ENCODE peak calls at places on chromosomes 5 and 9, in nine cellular contexts. S is HCT116, F is OCI-LY7, M is neural progenitor cell, X is H1, O is fibroblast of lung, Q is PC-9, Z is keratinocyte, N is endothelial cell of umbilical vein. G is an unnamed sample.

GRCh38 chr9:101626295-101626694 is 31.5 kb upstream of the PPP3R2 start:
- DNase-seq in S (no peak), Q (no peak), N (no peak), X (no peak), F (no peak), O (no peak), Z (no peak), M (no peak), G (no peak)

GRCh38 chr9:127311239-127311741 is 46.7 kb downstream of the GARNL3 start:
- DNase-seq in O (peak; percentile 71), Z (no peak), F (peak; percentile 11), X (no peak), S (peak; percentile 1), N (peak; percentile 74), M (peak; percentile 55), Q (peak; percentile 63), G (peak; percentile 77)

GRCh38 chr5:6493681-6494454 is 45.2 kb downstream of the UBE2QL1 start:
- DNase-seq in N (no peak), O (no peak), M (no peak), X (no peak), F (no peak), Q (no peak), Z (no peak), S (no peak), G (no peak)

GRCh38 chr9:78865757-78866156 is 568.8 kb downstream of the PSAT1 start:
- DNase-seq in S (no peak), O (no peak), Q (no peak), F (no peak), Z (no peak), M (no peak), N (no peak), X (no peak), G (no peak)

GRCh38 chr9:123453904-123454321 is 97.9 kb downstream of the CRB2 start:
- DNase-seq in F (no peak), Q (no peak), X (no peak), M (no peak), N (no peak), S (no peak), Z (no peak), O (no peak), G (no peak)

GRCh38 chr5:93311825-93312224 is 269.2 kb downstream of the NR2F1-AS1 start:
- DNase-seq in Q (no peak), O (peak; percentile 51), Z (no peak), N (no peak), M (no peak), S (no peak), F (no peak), X (no peak), G (no peak)

GRCh38 chr9:101716629-101717028 is 21.8 kb downstream of the GRIN3A start:
- DNase-seq in Z (no peak), Q (no peak), M (no peak), F (no peak), S (no peak), O (peak; percentile 8), X (no peak), N (no peak), G (no peak)

GRCh38 chr9:128632486-128632885 is 24.2 kb downstream of the DYNC2I2 start:
- DNase-seq in F (no peak), S (no peak), X (no peak), Q (no peak), M (no peak), N (no peak), Z (no peak), O (no peak), G (peak; percentile 35)

GRCh38 chr9:18566125-18566524 is 92.2 kb downstream of the ADAMTSL1 start:
- DNase-seq in O (peak; percentile 76), Q (no peak), Z (no peak), M (no peak), S (no peak), N (peak; percentile 92), F (no peak), X (no peak), G (peak; percentile 1)

GRCh38 chr9:135131488-135131887 is 44.0 kb downstream of the OLFM1 start:
- DNase-seq in M (no peak), F (no peak), X (no peak), Z (no peak), Q (no peak), N (no peak), S (no peak), O (no peak), G (no peak)

GRCh38 chr9:133459476-133460404 is at the start of gene CACFD1:
- DNase-seq in S (peak; percentile 85), X (peak; percentile 95), M (peak; percentile 100), F (peak; percentile 96), Z (peak; percentile 76), O (peak; percentile 86), Q (peak; percentile 98), N (peak; percentile 95), G (peak; percentile 98)

GRCh38 chr9:133457233-133457632 is 2.5 kb upstream of the CACFD1 start:
- DNase-seq in S (no peak), Q (no peak), Z (no peak), M (no peak), N (no peak), O (no peak), F (peak; percentile 32), X (no peak), G (no peak)

GRCh38 chr9:133460405-133461175 is 812 bp downstream of the CACFD1 start:
- DNase-seq in Z (no peak), O (peak; percentile 20), S (no peak), N (peak; percentile 23), Q (peak; percentile 88), F (peak; percentile 91), X (no peak), M (peak; percentile 74), G (peak; percentile 78)

GRCh38 chr9:133457748-133458147 is 2.0 kb upstream of the CACFD1 start:
- DNase-seq in M (no peak), N (no peak), S (no peak), X (no peak), Z (no peak), O (no peak), F (no peak), Q (no peak), G (no peak)

GRCh38 chr9:133458643-133459312 is 1.0 kb upstream of the CACFD1 start:
- DNase-seq in Q (no peak), X (no peak), F (no peak), N (no peak), Z (no peak), M (peak; percentile 36), O (no peak), S (no peak), G (no peak)
- H2AFZ ChIP-seq in Q (peak overlapping the region; percentile 61), X (peak overlapping the region; percentile 31), F (peak overlapping the region; percentile 73), N (peak overlapping the region; percentile 70), Z (peak overlapping the region; percentile 65), M (peak overlapping the region; percentile 11), O (no peak overlapping the region), S (peak overlapping the region; percentile 39), G (peak overlapping the region; percentile 20)

GRCh38 chr5:149422429-149423286 is 43.6 kb upstream of the IL17B start:
- DNase-seq in Z (no peak), S (no peak), N (peak; percentile 63), Q (no peak), F (no peak), O (peak; percentile 98), M (peak; percentile 52), X (no peak), G (no peak)

GRCh38 chr5:149426931-149427330 is 47.8 kb upstream of the IL17B start:
- DNase-seq in Z (no peak), N (no peak), S (no peak), Q (peak; percentile 59), M (no peak), F (no peak), X (no peak), O (no peak), G (no peak)

GRCh38 chr5:149423287-149424268 is 44.5 kb upstream of the IL17B start:
- DNase-seq in N (no peak), S (no peak), Z (no peak), Q (no peak), M (peak; percentile 28), X (no peak), F (no peak), O (peak; percentile 89), G (no peak)

GRCh38 chr5:149425729-149426128 is 46.6 kb upstream of the IL17B start:
- DNase-seq in N (no peak), F (no peak), Q (no peak), M (no peak), S (no peak), Z (no peak), X (no peak), O (no peak), G (no peak)

GRCh38 chr5:149424371-149425315 is 45.6 kb upstream of the IL17B start:
- DNase-seq in Q (no peak), N (no peak), F (no peak), M (no peak), Z (no peak), S (no peak), O (no peak), X (no peak), G (no peak)
- H3K4me1 ChIP-seq in Q (peaks cover 9% of the 10 kb centered on the region), N (peaks cover 10% of the 10 kb centered on the region), F (no peaks in the 10 kb centered on the region), M (peaks cover 33% of the 10 kb centered on the region), Z (peaks cover 5% of the 10 kb centered on the region), S (peaks cover 41% of the 10 kb centered on the region), O (peaks cover 65% of the 10 kb centered on the region), X (peaks cover 10% of the 10 kb centered on the region), G (peaks cover 6% of the 10 kb centered on the region)

GRCh38 chr9:87554177-87554940 is 56.7 kb downstream of the DAPK1 start:
- DNase-seq in M (no peak), Q (no peak), S (no peak), O (no peak), X (no peak), Z (no peak), F (peak; percentile 24), N (no peak), G (no peak)
- H2AFZ ChIP-seq in M (no peak overlapping the region), Q (no peak overlapping the region), S (no peak overlapping the region), O (no peak overlapping the region), X (no peak overlapping the region), Z (no peak overlapping the region), F (peak overlapping the region; percentile 27), N (no peak overlapping the region), G (no peak overlapping the region)

DNA sequence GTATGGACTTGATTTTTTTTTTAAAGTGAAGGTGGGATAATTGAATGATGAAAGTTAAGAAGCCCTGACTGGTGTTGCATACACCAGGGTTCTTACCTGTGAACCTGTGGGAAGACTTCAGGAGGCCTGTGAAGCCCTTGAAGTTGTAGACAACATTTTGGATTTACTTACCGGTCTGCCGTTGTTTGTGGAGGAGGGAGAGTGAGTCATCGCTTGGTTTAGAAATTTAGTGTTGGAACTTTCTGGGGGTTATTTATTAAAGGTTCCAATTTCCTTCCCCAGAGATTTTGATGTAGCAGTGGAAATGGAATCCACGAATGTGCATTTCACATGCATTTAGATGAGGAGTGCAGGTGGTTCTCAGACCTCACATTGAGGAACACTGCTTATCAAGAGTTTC is 49.6 kb downstream of the ARHGAP26 start:
- DNase-seq in M (no peak), Z (no peak), F (no peak), N (no peak), S (no peak), Q (no peak), O (peak; percentile 58), X (no peak), G (no peak)
- H3K4me1 ChIP-seq in M (peaks cover 13% of the 10 kb centered on the region), Z (peaks cover 26% of the 10 kb centered on the region), F (no peaks in the 10 kb centered on the region), N (peaks cover 18% of the 10 kb centered on the region), S (peaks cover 95% of the 10 kb centered on the region), Q (peaks cover 95% of the 10 kb centered on the region), O (peaks cover 25% of the 10 kb centered on the region), X (peaks cover 6% of the 10 kb centered on the region), G (no peaks in the 10 kb centered on the region)

GRCh38 chr9:116466289-116467012 is 220.7 kb upstream of the TRIM32 start:
- DNase-seq in S (no peak), F (no peak), O (no peak), Z (no peak), X (no peak), M (no peak), Q (no peak), N (no peak), G (no peak)
- H2AFZ ChIP-seq in S (no peak overlapping the region), F (no peak overlapping the region), O (no peak overlapping the region), Z (no peak overlapping the region), X (no peak overlapping the region), M (no peak overlapping the region), Q (no peak overlapping the region), N (no peak overlapping the region), G (no peak overlapping the region)